ENCODE peak calls at places on chromosomes 7 and 10, in five cellular contexts. E is CD8-positive, alpha-beta T cell; A is iPS DF 6.9; W is ovary; N is PC-3. I is an unnamed sample. For H3K4me1 and H3K36me3, the result is how much of the 10 kb centered on the place peaks cover.

GRCh38 chr7:122013070-122013469 is 131.0 kb downstream of the AASS start:
- DNase-seq in W (no peak), A (no peak), E (no peak), N (no peak), I (no peak)

GRCh38 chr10:101558206-101558605 is 29.9 kb downstream of the POLL start:
- DNase-seq in W (no peak), E (no peak), A (no peak), N (no peak), I (no peak)

GRCh38 chr7:111630862-111631261 is 68.6 kb upstream of the IMMP2L start:
- DNase-seq in N (no peak), A (no peak), W (no peak), E (no peak), I (no peak)

GRCh38 chr7:149027055-149027454 is 1.2 kb downstream of the PDIA4 start:
- DNase-seq in N (no peak), W (no peak), E (no peak), A (no peak), I (no peak)

GRCh38 chr7:37901890-37902524 is 14.6 kb downstream of the SFRP4 start:
- DNase-seq in W (no peak), E (no peak), N (peak), A (no peak), I (peak)

GRCh38 chr7:118870187-118870586 is 645.7 kb downstream of the ANKRD7 start:
- DNase-seq in A (no peak), W (no peak), N (peak), E (no peak), I (no peak)

GRCh38 chr10:70292016-70292415 is 8.2 kb upstream of the NPFFR1 start:
- DNase-seq in E (no peak), W (peak), N (no peak), A (no peak), I (no peak)

GRCh38 chr10:1372212-1372611 is 316.0 kb downstream of the WDR37 start:
- DNase-seq in A (no peak), E (peak), W (no peak), N (no peak), I (no peak)

GRCh38 chr10:6072215-6072941 is 10.2 kb upstream of the IL2RA start:
- DNase-seq in E (no peak), A (no peak), W (no peak), N (no peak), I (no peak)

GRCh38 chr7:148854975-148855374 is 29.1 kb downstream of the EZH2 start:
- DNase-seq in W (no peak), N (no peak), E (no peak), A (no peak), I (no peak)

GRCh38 chr10:11521860-11522259 is 89.6 kb downstream of the USP6NL start:
- DNase-seq in N (no peak), E (no peak), W (no peak), A (no peak), I (no peak)

GRCh38 chr10:63722537-63722936 is 201.3 kb downstream of the REEP3 start:
- DNase-seq in E (no peak), A (no peak), W (no peak), N (peak), I (no peak)

GRCh38 chr7:137345799-137346449 is 2.4 kb upstream of the PTN start:
- DNase-seq in N (no peak), W (no peak), E (no peak), A (no peak), I (no peak)

GRCh38 chr10:104300002-104300735 is 31.2 kb downstream of the GSTO2 start:
- DNase-seq in N (peak), A (no peak), E (no peak), W (peak), I (peak)

GRCh38 chr10:29712108-29712507 is 77.3 kb upstream of the SVIL start:
- DNase-seq in N (peak), E (no peak), W (no peak), A (no peak), I (no peak)

GRCh38 chr10:119834188-119834587 is 38.5 kb downstream of the MCMBP start:
- DNase-seq in N (peak), W (no peak), A (no peak), E (no peak), I (no peak)

GRCh38 chr10:79376078-79376628 is 28.9 kb downstream of the PPIF start:
- DNase-seq in N (no peak), W (no peak), A (no peak), E (peak), I (peak)

GRCh38 chr10:62095341-62096071 is 173.1 kb downstream of the RTKN2 start:
- DNase-seq in E (no peak), W (no peak), N (peak), A (no peak), I (no peak)

GRCh38 chr7:39754326-39755120 is 131.2 kb downstream of the RALA start:
- DNase-seq in E (no peak), A (no peak), W (peak), N (no peak), I (peak)

GRCh38 chr10:132960071-132960472 is 17.7 kb upstream of the CFAP46 start:
- DNase-seq in E (no peak), A (no peak), W (no peak), N (no peak), I (no peak)

GRCh38 chr10:88960854-88961253 is 8.3 kb upstream of the ACTA2 start:
- DNase-seq in A (no peak), W (no peak), N (no peak), E (no peak), I (no peak)

GRCh38 chr10:101495324-101495925 is 92.6 kb downstream of the POLL start:
- DNase-seq in N (peak), A (no peak), E (no peak), W (no peak), I (no peak)

GRCh38 chr7:20508109-20508508 is 107.4 kb upstream of the ABCB5 start:
- DNase-seq in W (no peak), N (peak), E (no peak), A (peak), I (no peak)

GRCh38 chr7:19143930-19144574 is 1.2 kb downstream of the FERD3L start:
- DNase-seq in A (no peak), W (no peak), N (no peak), E (no peak), I (no peak)

GRCh38 chr10:94416896-94417295 is 14.6 kb downstream of the TBC1D12 start:
- DNase-seq in E (no peak), W (no peak), N (no peak), A (no peak), I (no peak)

GRCh38 chr10:68247931-68248330 is 16.0 kb upstream of the ATOH7 start:
- DNase-seq in N (no peak), W (no peak), E (no peak), A (no peak), I (no peak)

GRCh38 chr7:36391436-36392198 is 2.0 kb downstream of the ANLN start:
- DNase-seq in A (no peak), W (no peak), E (no peak), N (peak), I (peak)

GRCh38 chr10:45470098-45471012 is 96.3 kb downstream of the ALOX5 start:
- DNase-seq in A (no peak), E (peak), W (no peak), N (peak), I (no peak)

GRCh38 chr7:73799282-73800141 is 29.4 kb upstream of the CLDN3 start:
- DNase-seq in N (peak), A (no peak), W (no peak), E (no peak), I (no peak)

GRCh38 chr7:30887464-30887872 is 24.2 kb upstream of the AQP1 start:
- DNase-seq in E (no peak), N (no peak), A (no peak), W (no peak), I (no peak)

GRCh38 chr7:63925626-63926460 is 72.8 kb upstream of the ZNF722 start:
- DNase-seq in W (peak), A (no peak), N (peak), E (peak), I (no peak)

GRCh38 chr10:7218974-7219373 is 191.9 kb downstream of the SFMBT2 start:
- DNase-seq in E (no peak), N (peak), W (no peak), A (no peak), I (no peak)

GRCh38 chr7:122166708-122167107 is 22.7 kb upstream of the AASS start:
- DNase-seq in E (no peak), N (peak), A (no peak), W (peak), I (no peak)

GRCh38 chr7:66877577-66878300 is 43.3 kb upstream of the TMEM248 start:
- DNase-seq in N (no peak), A (no peak), W (no peak), E (no peak), I (peak)

GRCh38 chr7:51249187-51249945 is 67.2 kb downstream of the COBL start:
- DNase-seq in E (no peak), N (peak), A (no peak), W (no peak), I (no peak)

GRCh38 chr7:102914585-102914984 is 1.8 kb downstream of the LRRC17 start:
- DNase-seq in W (peak), A (no peak), N (no peak), E (no peak), I (no peak)

GRCh38 chr10:3132036-3133025 is 40.3 kb downstream of the PITRM1 start:
- DNase-seq in A (no peak), W (peak), N (no peak), E (no peak), I (no peak)

GRCh38 chr7:99928994-99929729 is at the start of gene GJC3:
- DNase-seq in E (peak), A (no peak), N (peak), W (peak), I (peak)

GRCh38 chr7:41693150-41693997 is 9.5 kb downstream of the INHBA start:
- DNase-seq in W (no peak), A (no peak), E (no peak), N (no peak), I (no peak)

GRCh38 chr7:99955247-99955646 is 20.6 kb downstream of the AZGP1 start:
- DNase-seq in A (no peak), E (no peak), N (peak), W (no peak), I (no peak)

DNA sequence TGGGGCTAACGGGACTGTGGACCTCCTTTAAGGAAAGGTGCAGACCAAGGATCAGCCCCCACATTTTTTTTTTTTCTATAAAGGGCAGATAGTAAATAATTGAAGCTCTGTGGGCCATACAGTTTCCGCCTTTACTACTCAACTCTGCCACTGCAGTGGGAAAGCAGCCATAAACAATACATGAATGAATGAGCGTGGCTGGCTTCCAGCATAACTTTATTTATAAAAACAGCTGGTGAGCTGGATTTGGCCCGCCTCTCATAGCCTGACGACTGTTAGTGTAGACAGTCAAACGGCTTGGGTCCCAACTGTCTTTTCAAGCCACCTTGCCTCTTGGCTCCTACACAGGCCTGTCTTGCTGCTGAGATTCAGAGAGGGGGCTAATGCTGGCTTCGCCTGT is 169.8 kb upstream of the GPR26 start:
- DNase-seq in E (no peak), W (no peak), A (no peak), N (no peak), I (no peak)
- H3K27ac ChIP-seq in E (no peak), W (no peak), A (no peak), N (no peak), I (no peak)

DNA sequence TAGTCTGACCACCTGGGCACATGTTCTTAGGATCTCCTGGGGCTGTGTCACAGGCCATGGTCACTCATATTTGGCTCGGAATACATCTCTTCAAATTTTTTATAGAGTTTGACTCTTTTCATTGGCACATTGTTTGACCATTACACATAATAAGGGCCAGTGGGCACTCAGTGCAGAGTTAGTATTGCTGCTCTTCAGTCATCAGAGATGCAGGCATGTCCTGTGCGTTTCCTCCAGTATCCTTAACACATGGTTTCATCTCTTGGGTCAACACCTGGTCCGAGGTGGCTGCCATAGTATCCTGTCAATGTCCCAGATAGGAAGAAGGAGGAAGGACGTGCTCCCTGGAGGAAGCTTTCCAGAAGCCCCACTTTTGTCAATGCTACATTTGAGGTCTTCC is 125.0 kb downstream of the FAM107B start:
- DNase-seq in A (no peak), N (no peak), W (no peak), E (no peak), I (no peak)
- H3K4me1 ChIP-seq in A (under half), N (under half), W (under half), E (under half), I (under half)

DNA sequence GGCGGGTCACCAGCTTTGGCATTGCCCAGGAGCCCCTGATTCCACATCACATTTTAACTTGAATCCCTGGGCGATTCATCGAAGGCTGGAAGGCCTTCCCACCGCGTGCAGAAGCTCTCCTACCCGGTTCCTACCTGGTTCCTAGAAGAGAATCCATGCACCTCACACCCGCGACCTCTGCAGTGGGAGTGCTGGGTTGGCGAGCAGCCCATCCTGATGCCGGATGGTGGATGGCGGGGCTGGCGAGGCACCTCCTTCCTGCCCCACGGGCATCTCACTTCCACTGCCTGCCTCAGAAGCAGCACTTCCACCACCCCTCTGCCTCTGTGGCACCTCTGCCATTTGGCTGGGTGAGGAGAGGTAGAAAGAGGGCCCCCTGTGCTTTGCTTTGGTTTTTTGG is 32.0 kb downstream of the NUB1 start:
- DNase-seq in E (no peak), W (peak), N (no peak), A (no peak), I (no peak)
- H3K36me3 ChIP-seq in E (under half), W (under half), N (under half), A (under half), I (under half)

GRCh38 chr7:7639421-7639820 is 1.1 kb upstream of the UMAD1 start:
- DNase-seq in A (no peak), N (no peak), E (no peak), W (no peak), I (no peak)
- H3K27ac ChIP-seq in A (no peak), N (peak), E (peak), W (no peak), I (peak)

DNA sequence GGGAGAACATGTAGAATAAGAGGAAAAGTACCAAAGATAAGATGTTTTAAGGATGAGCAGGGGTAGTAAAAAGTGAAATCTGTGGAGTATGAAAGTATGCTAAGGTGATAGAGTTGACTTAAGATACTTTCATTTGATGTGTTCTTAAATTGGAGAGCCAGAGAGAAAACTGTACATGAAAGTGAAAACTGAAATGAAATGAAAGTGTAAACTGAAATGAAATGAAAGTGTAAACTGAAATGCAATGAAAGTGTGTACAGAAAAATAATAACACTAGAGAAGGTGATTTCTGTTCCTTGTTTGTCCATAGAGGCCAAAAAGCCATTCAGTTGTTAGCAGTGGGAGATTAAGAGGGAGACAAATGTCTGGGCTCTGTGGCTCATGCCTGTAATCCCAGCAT is 17.5 kb downstream of the AHR start:
- DNase-seq in A (no peak), W (no peak), N (no peak), E (no peak), I (no peak)
- H3K4me1 ChIP-seq in A (under half), W (under half), N (under half), E (under half), I (under half)

GRCh38 chr7:17758008-17758407 is 182.3 kb downstream of the SNX13 start:
- DNase-seq in N (no peak), E (no peak), A (no peak), W (no peak), I (no peak)
- H3K36me3 ChIP-seq in N (under half), E (under half), A (under half), W (under half), I (under half)

GRCh38 chr10:131560166-131560565 is 248.6 kb upstream of the TCERG1L start:
- DNase-seq in E (no peak), W (no peak), A (no peak), N (no peak), I (no peak)

GRCh38 chr10:131556897-131557500 is 245.5 kb upstream of the TCERG1L start:
- DNase-seq in A (no peak), N (no peak), E (no peak), W (no peak), I (no peak)

GRCh38 chr10:131559450-131559911 is 248.0 kb upstream of the TCERG1L start:
- DNase-seq in W (no peak), E (no peak), N (no peak), A (no peak), I (no peak)

GRCh38 chr10:131560726-131561390 is 249.3 kb upstream of the TCERG1L start:
- DNase-seq in W (no peak), E (no peak), N (no peak), A (no peak), I (no peak)

DNA sequence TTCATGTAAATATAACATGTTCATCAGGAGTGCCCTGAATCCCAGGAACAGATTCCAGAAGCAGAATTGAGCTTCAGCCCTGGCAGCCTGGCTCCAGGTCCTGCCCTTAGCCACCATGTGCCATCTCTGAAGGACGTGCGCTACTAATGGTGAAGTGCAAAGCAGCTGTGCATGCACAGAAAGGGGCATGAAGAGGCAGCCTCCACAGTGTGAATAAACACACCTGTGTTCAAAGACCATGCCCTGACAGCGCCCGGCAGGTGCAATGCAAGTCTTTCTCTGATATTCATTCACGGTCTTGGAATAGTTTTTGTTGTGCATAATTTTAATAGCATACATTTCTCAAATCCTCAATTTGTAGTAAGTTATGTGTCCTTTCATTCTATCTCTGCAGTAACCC is 250.4 kb upstream of the TCERG1L start:
- DNase-seq in E (no peak), W (no peak), A (no peak), N (no peak), I (no peak)
- H3K27ac ChIP-seq in E (no peak), W (no peak), A (no peak), N (no peak), I (no peak)

DNA sequence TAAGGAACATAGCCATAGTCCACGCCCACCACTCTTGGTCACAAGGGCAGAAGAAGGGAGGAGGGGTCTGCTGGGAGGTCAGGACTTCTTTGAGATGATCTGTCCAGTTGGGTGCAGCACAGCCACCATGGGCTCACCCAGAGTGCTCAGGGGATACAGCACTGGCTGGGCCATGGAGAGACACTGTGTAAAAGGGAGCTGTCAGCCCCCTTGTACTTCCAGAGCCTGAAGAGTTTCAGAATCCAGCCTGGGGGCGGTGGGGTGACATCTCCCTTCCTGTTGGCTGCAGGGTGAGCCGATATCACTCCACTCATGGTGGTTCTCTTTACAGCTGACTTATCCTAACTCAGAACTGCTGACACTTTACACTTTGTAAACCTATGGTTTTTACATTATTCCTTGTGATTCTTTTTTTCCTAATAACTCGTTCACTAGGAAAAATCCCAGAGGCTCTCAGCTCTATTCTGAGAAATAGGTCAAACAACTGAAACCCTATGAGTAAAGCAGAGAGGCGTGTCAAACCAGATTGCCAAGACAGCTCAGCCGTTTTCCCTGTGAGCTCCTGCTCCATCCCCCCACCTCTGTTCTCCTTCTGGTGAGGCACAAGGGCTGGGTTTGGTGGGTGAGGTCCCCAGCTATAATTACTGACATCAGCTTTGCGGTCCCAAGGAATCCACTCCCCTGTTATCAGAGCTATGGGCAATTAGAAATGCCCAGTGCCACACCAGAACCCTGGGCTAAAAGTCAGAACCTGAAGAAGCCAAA is 3.3 kb upstream of the MRPS24 start:
- DNase-seq in W (peak), A (no peak), E (no peak), N (peak), I (peak)
- H3K4me1 ChIP-seq in W (under half), A (under half), E (under half), N (half or more), I (under half)

I was measured in SJSA1.